ENCODE peak calls at places on chromosomes 7 and 10, in six cellular contexts. E is IMR-90; L is activated CD4-positive, alpha-beta T cell treated with anti-CD3 and anti-CD28 coated beads for 36 hours; T is GM03348; K is naive thymus-derived CD8-positive, alpha-beta T cell; S is T-helper 2 cell. Z is an unnamed sample.

GRCh38 chr7:5422324-5423271 is 1.0 kb downstream of the TNRC18 start:
- DNase-seq in E (peak), L (peak), T (peak), K (no peak), S (no peak), Z (no peak)

GRCh38 chr7:47039899-47040298 is 542.0 kb downstream of the TNS3 start:
- DNase-seq in E (peak), L (no peak), T (peak), K (no peak), S (no peak), Z (no peak)

GRCh38 chr7:7385421-7385820 is 150.3 kb downstream of the COL28A1 start:
- DNase-seq in E (no peak), L (no peak), T (no peak), K (no peak), S (no peak), Z (no peak)

GRCh38 chr10:17802966-17803365 is 6.2 kb upstream of the MRC1 start:
- DNase-seq in E (peak), L (no peak), T (peak), K (no peak), S (no peak), Z (no peak)

GRCh38 chr10:7901261-7901660 is 83.0 kb downstream of the TAF3 start:
- DNase-seq in E (no peak), L (no peak), T (no peak), K (no peak), S (no peak), Z (no peak)

GRCh38 chr7:11428877-11429617 is 403.0 kb downstream of the THSD7A start:
- DNase-seq in E (no peak), L (no peak), T (no peak), K (no peak), S (no peak), Z (no peak)

GRCh38 chr10:34139559-34139958 is 675.5 kb downstream of the PARD3 start:
- DNase-seq in E (peak), L (no peak), T (no peak), K (no peak), S (no peak), Z (no peak)

GRCh38 chr10:79136227-79137005 is 67.7 kb downstream of the ZMIZ1 start:
- DNase-seq in E (no peak), L (peak), T (no peak), K (no peak), S (peak), Z (no peak)

GRCh38 chr7:25012254-25012653 is 32.3 kb upstream of the OSBPL3 start:
- DNase-seq in E (no peak), L (no peak), T (no peak), K (no peak), S (no peak), Z (no peak)

GRCh38 chr10:119509909-119510451 is 32.5 kb downstream of the RGS10 start:
- DNase-seq in E (no peak), L (no peak), T (no peak), K (no peak), S (no peak), Z (no peak)

GRCh38 chr7:2080069-2080405 is 152.7 kb downstream of the MAD1L1 start:
- DNase-seq in E (no peak), L (no peak), T (no peak), K (no peak), S (no peak), Z (no peak)

GRCh38 chr7:90595341-90595800 is 750 bp upstream of the CDK14 start:
- DNase-seq in E (peak), L (no peak), T (no peak), K (no peak), S (no peak), Z (no peak)

GRCh38 chr10:77625379-77625778 is 12.2 kb downstream of the KCNMA1 start:
- DNase-seq in E (no peak), L (no peak), T (no peak), K (no peak), S (no peak), Z (no peak)

GRCh38 chr10:42549851-42550250 is 88.5 kb downstream of the ZNF33B start:
- DNase-seq in E (no peak), L (no peak), T (no peak), K (no peak), S (no peak), Z (no peak)

GRCh38 chr10:102841827-102842345 is 4.7 kb upstream of the CYP17A1 start:
- DNase-seq in E (no peak), L (no peak), T (no peak), K (no peak), S (no peak), Z (no peak)

GRCh38 chr7:120089968-120090367 is 183.0 kb upstream of the KCND2 start:
- DNase-seq in E (peak), L (no peak), T (no peak), K (no peak), S (no peak), Z (no peak)

GRCh38 chr7:4214501-4215155 is 467.5 kb upstream of the FOXK1 start:
- DNase-seq in E (no peak), L (no peak), T (no peak), K (no peak), S (no peak), Z (no peak)

GRCh38 chr10:126133906-126134703 is 237.7 kb downstream of the FANK1 start:
- DNase-seq in E (peak), L (no peak), T (peak), K (no peak), S (no peak), Z (no peak)

GRCh38 chr7:99679032-99679399 is 780 bp downstream of the CYP3A5 start:
- DNase-seq in E (peak), L (no peak), T (peak), K (no peak), S (no peak), Z (no peak)

GRCh38 chr10:70265032-70265689 is 18.6 kb downstream of the NPFFR1 start:
- DNase-seq in E (no peak), L (no peak), T (no peak), K (no peak), S (peak), Z (no peak)

GRCh38 chr10:66538908-66539307 is 386.9 kb upstream of the LRRTM3 start:
- DNase-seq in E (no peak), L (no peak), T (no peak), K (no peak), S (no peak), Z (no peak)

GRCh38 chr10:60235001-60235400 is 154.7 kb downstream of the ANK3 start:
- DNase-seq in E (peak), L (no peak), T (no peak), K (no peak), S (no peak), Z (no peak)

GRCh38 chr7:17770710-17771375 is 169.5 kb downstream of the SNX13 start:
- DNase-seq in E (no peak), L (no peak), T (no peak), K (no peak), S (no peak), Z (no peak)

GRCh38 chr7:33392143-33392542 is 262.8 kb downstream of the BBS9 start:
- DNase-seq in E (no peak), L (no peak), T (no peak), K (no peak), S (no peak), Z (no peak)

GRCh38 chr7:123798527-123799188 is 46.3 kb upstream of the HYAL4 start:
- DNase-seq in E (no peak), L (no peak), T (no peak), K (no peak), S (no peak), Z (no peak)

GRCh38 chr10:100655760-100656421 is 89.5 kb upstream of the PAX2 start:
- DNase-seq in E (no peak), L (peak), T (peak), K (no peak), S (no peak), Z (no peak)

GRCh38 chr7:54932818-54933543 is 85.8 kb upstream of the EGFR start:
- DNase-seq in E (peak), L (peak), T (peak), K (no peak), S (no peak), Z (no peak)

GRCh38 chr7:43647772-43648643 is 65.1 kb downstream of the STK17A start:
- DNase-seq in E (peak), L (peak), T (peak), K (no peak), S (peak), Z (no peak)

GRCh38 chr10:43071881-43072650 is 4.8 kb upstream of the RET start:
- DNase-seq in E (no peak), L (no peak), T (no peak), K (no peak), S (no peak), Z (no peak)

GRCh38 chr7:148912758-148913541 is 28.9 kb upstream of the EZH2 start:
- DNase-seq in E (no peak), L (peak), T (no peak), K (peak), S (peak), Z (no peak)

GRCh38 chr7:86748843-86749720 is 105.4 kb downstream of the GRM3 start:
- DNase-seq in E (no peak), L (no peak), T (no peak), K (no peak), S (no peak), Z (no peak)

GRCh38 chr7:116630932-116631449 is 41.0 kb upstream of the MET start:
- DNase-seq in E (peak), L (no peak), T (peak), K (no peak), S (no peak), Z (no peak)

GRCh38 chr7:3922175-3922635 is 621.2 kb downstream of the SDK1 start:
- DNase-seq in E (peak), L (peak), T (peak), K (no peak), S (no peak), Z (no peak)

Z was measured in GM12892.